ENCODE peak calls at places on chromosomes 12 and 14, in nine cellular contexts. K is nephron progenitor cell; P is COR-L47; J is HepG2; M is T-cell; R is stimulated activated CD4-positive, alpha-beta T cell treated with anti-CD3 and anti-CD28 coated beads, TNF-alpha, amount 100 ng/mL, for 1 hour; E is Daoy; X is GM04504; F is kidney epithelial cell. O is an unnamed sample.

GRCh38 chr12:30378307-30378706 is 317.4 kb downstream of the IPO8 start:
- DNase-seq in R (no peak), F (no peak), M (no peak), K (no peak), X (no peak), J (no peak), E (no peak), P (no peak), O (no peak)

GRCh38 chr14:31895206-31895605 is 181.9 kb upstream of the ARHGAP5 start:
- DNase-seq in M (no peak), E (peak), J (peak), K (no peak), F (peak), R (no peak), P (no peak), X (no peak), O (no peak)

GRCh38 chr12:32032205-32032810 is 73.1 kb downstream of the RESF1 start:
- DNase-seq in K (no peak), M (no peak), R (no peak), E (peak), J (no peak), X (no peak), F (no peak), P (no peak), O (peak)

GRCh38 chr12:44972746-44973421 is 78.0 kb downstream of the DBX2 start:
- DNase-seq in R (no peak), E (peak), X (no peak), P (no peak), K (peak), J (peak), F (no peak), M (no peak), O (peak)

GRCh38 chr12:112635036-112635435 is 156.5 kb upstream of the RPH3A start:
- DNase-seq in J (no peak), X (no peak), F (no peak), M (no peak), P (no peak), R (no peak), E (no peak), K (no peak), O (no peak)

GRCh38 chr14:24861083-24861630 is 188.8 kb downstream of the STXBP6 start:
- DNase-seq in J (peak), M (no peak), R (no peak), P (no peak), K (no peak), E (peak), X (no peak), F (peak), O (peak)

GRCh38 chr12:120012067-120012621 is 23.1 kb downstream of the BICDL1 start:
- DNase-seq in R (peak), X (no peak), P (peak), M (peak), J (no peak), F (no peak), K (peak), E (peak), O (peak)

GRCh38 chr14:64671591-64671990 is 32.6 kb upstream of the PLEKHG3 start:
- DNase-seq in P (peak), F (no peak), E (peak), R (no peak), J (peak), K (no peak), M (no peak), X (no peak), O (peak)

GRCh38 chr14:92352158-92352985 is 29.4 kb downstream of the SLC24A4 start:
- DNase-seq in M (no peak), E (peak), F (no peak), R (no peak), P (peak), K (no peak), J (peak), X (no peak), O (no peak)

GRCh38 chr12:121581681-121582439 is 1.0 kb upstream of the KDM2B start:
- DNase-seq in X (peak), J (no peak), F (no peak), E (peak), R (no peak), M (no peak), P (no peak), K (no peak), O (peak)

GRCh38 chr14:21017528-21018245 is 7.2 kb downstream of the NDRG2 start:
- DNase-seq in M (no peak), X (no peak), J (no peak), E (no peak), F (no peak), R (no peak), P (no peak), K (no peak), O (no peak)

GRCh38 chr14:58680698-58681097 is 42.9 kb downstream of the DACT1 start:
- DNase-seq in K (no peak), X (no peak), P (no peak), F (no peak), M (no peak), E (no peak), R (no peak), J (no peak), O (no peak)

GRCh38 chr14:71021347-71022014 is 114.2 kb downstream of the PCNX1 start:
- DNase-seq in X (peak), F (peak), P (no peak), J (no peak), E (peak), K (no peak), M (no peak), R (no peak), O (no peak)

GRCh38 chr12:116143883-116144266 is 133.6 kb downstream of the MED13L start:
- DNase-seq in K (no peak), F (peak), E (peak), P (no peak), R (no peak), J (no peak), M (no peak), X (no peak), O (no peak)

GRCh38 chr14:46480817-46481216 is 170.8 kb downstream of the RPL10L start:
- DNase-seq in X (no peak), J (no peak), E (no peak), K (no peak), F (no peak), R (no peak), P (no peak), M (no peak), O (no peak)

GRCh38 chr12:71607494-71608330 is 55.9 kb downstream of the ZFC3H1 start:
- DNase-seq in E (no peak), M (no peak), X (no peak), J (no peak), P (no peak), F (no peak), K (no peak), R (no peak), O (peak)

GRCh38 chr12:63882844-63883243 is 38.3 kb downstream of the SRGAP1 start:
- DNase-seq in P (peak), R (no peak), F (no peak), E (peak), K (peak), M (no peak), X (no peak), J (no peak), O (no peak)

GRCh38 chr12:49698619-49699545 is 8.3 kb downstream of the FMNL3 start:
- DNase-seq in R (no peak), P (no peak), J (no peak), M (no peak), F (peak), E (peak), X (no peak), K (no peak), O (peak)

GRCh38 chr14:67522270-67522669 is 10.8 kb upstream of the PLEKHH1 start:
- DNase-seq in F (no peak), M (no peak), J (no peak), P (no peak), E (no peak), K (no peak), R (no peak), X (no peak), O (no peak)

GRCh38 chr14:71001742-71002141 is 94.5 kb downstream of the PCNX1 start:
- DNase-seq in X (no peak), M (no peak), F (no peak), K (no peak), R (no peak), P (no peak), E (no peak), J (peak), O (no peak)

GRCh38 chr12:66210840-66211239 is 21.8 kb downstream of the IRAK3 start:
- DNase-seq in E (no peak), J (no peak), F (no peak), P (no peak), X (peak), R (no peak), K (no peak), M (no peak), O (no peak)

GRCh38 chr12:47383942-47384341 is 304.2 kb upstream of the AMIGO2 start:
- DNase-seq in X (no peak), K (no peak), P (no peak), R (no peak), J (no peak), F (no peak), M (no peak), E (no peak), O (no peak)

GRCh38 chr12:17992002-17992656 is 97.9 kb downstream of the RERGL start:
- DNase-seq in M (no peak), P (peak), J (peak), K (peak), E (peak), F (no peak), R (no peak), X (peak), O (peak)

GRCh38 chr14:61690039-61690438 is 5.3 kb upstream of the HIF1A start:
- DNase-seq in X (no peak), M (no peak), P (no peak), F (no peak), J (no peak), E (no peak), K (no peak), R (no peak), O (no peak)

GRCh38 chr12:118979763-118980406 is 1.5 kb upstream of the SRRM4 start:
- DNase-seq in M (no peak), F (no peak), K (peak), X (peak), R (no peak), J (peak), E (peak), P (peak), O (peak)

GRCh38 chr12:6608592-6609311 is 1.6 kb upstream of the CHD4 start:
- DNase-seq in X (no peak), M (no peak), R (no peak), K (no peak), J (peak), P (no peak), F (no peak), E (peak), O (no peak)

GRCh38 chr14:21087294-21088091 is 11.0 kb downstream of the ZNF219 start:
- DNase-seq in M (peak), F (no peak), X (peak), K (no peak), E (peak), J (no peak), R (no peak), P (peak), O (peak)

GRCh38 chr12:65902504-65902903 is 78.2 kb downstream of the HMGA2 start:
- DNase-seq in J (no peak), P (no peak), F (no peak), R (no peak), K (no peak), M (no peak), X (no peak), E (no peak), O (no peak)

GRCh38 chr14:68250950-68251765 is 431.6 kb downstream of the RAD51B start:
- DNase-seq in E (no peak), J (no peak), K (no peak), F (no peak), P (no peak), R (no peak), M (no peak), X (no peak), O (no peak)

GRCh38 chr14:86787782-86788181 is 1205.2 kb downstream of the GALC start:
- DNase-seq in K (no peak), M (no peak), X (no peak), F (peak), R (no peak), E (peak), P (no peak), J (no peak), O (no peak)

GRCh38 chr12:77845831-77846230 is 15.1 kb downstream of the NAV3 start:
- DNase-seq in J (no peak), M (no peak), P (no peak), F (no peak), R (no peak), E (peak), X (no peak), K (no peak), O (no peak)

GRCh38 chr14:22226381-22226780 is 362.6 kb downstream of the DAD1 start:
- DNase-seq in R (no peak), J (no peak), P (no peak), K (no peak), M (no peak), F (no peak), E (peak), X (no peak), O (no peak)

GRCh38 chr12:105336411-105336810 is 5.9 kb downstream of the C12orf75 start:
- DNase-seq in J (no peak), P (no peak), R (no peak), E (no peak), F (no peak), K (no peak), X (no peak), M (no peak), O (no peak)

GRCh38 chr14:92258934-92259333 is 64.0 kb upstream of the SLC24A4 start:
- DNase-seq in K (no peak), F (no peak), J (no peak), X (no peak), M (no peak), P (no peak), E (no peak), R (no peak), O (no peak)

O was measured in small intestine.